ENCODE peak calls at places on chromosomes 5 and 9, in six cellular contexts. One of them, this sample, is unnamed.

GRCh38 chr5:98581416-98581999 is 192.0 kb upstream of the RGMB start:
- DNase-seq in H1: no peak
- DNase-seq in GM12892: no peak
- DNase-seq in GM12878: no peak
- DNase-seq in K562: no peak
- DNase-seq in HepG2: no peak
- DNase-seq in this sample: no peak

GRCh38 chr9:135130266-135130976 is 43.0 kb downstream of the OLFM1 start:
- DNase-seq in K562: peak; percentile 31
- DNase-seq in GM12892: no peak
- DNase-seq in HepG2: no peak
- DNase-seq in GM12878: peak; percentile 13
- DNase-seq in H1: no peak
- DNase-seq in this sample: no peak

GRCh38 chr5:172164773-172165212 is 23.2 kb downstream of the STK10 start:
- DNase-seq in GM12878: no peak
- DNase-seq in GM12892: no peak
- DNase-seq in H1: no peak
- DNase-seq in HepG2: peak; percentile 58
- DNase-seq in K562: no peak
- DNase-seq in this sample: no peak

GRCh38 chr5:178472138-178472537 is 118.1 kb downstream of the COL23A1 start:
- DNase-seq in H1: no peak
- DNase-seq in GM12892: no peak
- DNase-seq in GM12878: no peak
- DNase-seq in K562: no peak
- DNase-seq in HepG2: no peak
- DNase-seq in this sample: no peak

GRCh38 chr5:56164371-56164770 is 68.8 kb downstream of the ANKRD55 start:
- DNase-seq in GM12892: no peak
- DNase-seq in HepG2: no peak
- DNase-seq in H1: no peak
- DNase-seq in GM12878: no peak
- DNase-seq in K562: no peak
- DNase-seq in this sample: no peak

GRCh38 chr5:151223447-151224264 is at the start of gene CCDC69:
- DNase-seq in K562: peak; percentile 70
- DNase-seq in GM12878: no peak
- DNase-seq in HepG2: peak; percentile 52
- DNase-seq in GM12892: peak; percentile 82
- DNase-seq in H1: peak; percentile 85
- DNase-seq in this sample: peak; percentile 75

GRCh38 chr9:132670816-132671371 is 630 bp downstream of the GTF3C4 start:
- DNase-seq in K562: peak; percentile 36
- DNase-seq in GM12878: no peak
- DNase-seq in GM12892: peak; percentile 27
- DNase-seq in HepG2: no peak
- DNase-seq in H1: peak; percentile 60
- DNase-seq in this sample: peak; percentile 34

GRCh38 chr9:135086597-135087488 is 625 bp upstream of the OLFM1 start:
- DNase-seq in GM12878: no peak
- DNase-seq in HepG2: no peak
- DNase-seq in K562: no peak
- DNase-seq in H1: no peak
- DNase-seq in GM12892: no peak
- DNase-seq in this sample: no peak

GRCh38 chr9:78866228-78867132 is 569.6 kb downstream of the PSAT1 start:
- DNase-seq in H1: no peak
- DNase-seq in GM12878: no peak
- DNase-seq in K562: no peak
- DNase-seq in GM12892: no peak
- DNase-seq in HepG2: peak; percentile 2
- DNase-seq in this sample: no peak

GRCh38 chr5:117893211-117893610 is 1095.1 kb downstream of the DTWD2 start:
- DNase-seq in GM12878: no peak
- DNase-seq in H1: no peak
- DNase-seq in K562: no peak
- DNase-seq in GM12892: no peak
- DNase-seq in HepG2: no peak
- DNase-seq in this sample: no peak

GRCh38 chr9:114908104-114908621 is 22.2 kb downstream of the TNFSF8 start:
- DNase-seq in GM12878: no peak
- DNase-seq in H1: no peak
- DNase-seq in K562: no peak
- DNase-seq in HepG2: peak; percentile 83
- DNase-seq in GM12892: no peak
- DNase-seq in this sample: no peak

GRCh38 chr9:105132576-105132975 is 111.9 kb upstream of the SLC44A1 start:
- DNase-seq in GM12878: no peak
- DNase-seq in GM12892: no peak
- DNase-seq in K562: no peak
- DNase-seq in HepG2: peak; percentile 43
- DNase-seq in H1: no peak
- DNase-seq in this sample: no peak

GRCh38 chr5:115351356-115352195 is 55.1 kb upstream of the CCDC112 start:
- DNase-seq in GM12878: no peak
- DNase-seq in H1: no peak
- DNase-seq in GM12892: no peak
- DNase-seq in K562: no peak
- DNase-seq in HepG2: no peak
- DNase-seq in this sample: no peak

GRCh38 chr5:107979272-107979671 is 308.5 kb upstream of the EFNA5 start:
- DNase-seq in HepG2: no peak
- DNase-seq in GM12892: no peak
- DNase-seq in K562: no peak
- DNase-seq in H1: no peak
- DNase-seq in GM12878: no peak
- DNase-seq in this sample: no peak

GRCh38 chr9:34363619-34364351 is 12.9 kb downstream of the MYORG start:
- DNase-seq in H1: peak; percentile 52
- DNase-seq in K562: no peak
- DNase-seq in GM12878: no peak
- DNase-seq in GM12892: no peak
- DNase-seq in HepG2: no peak
- DNase-seq in this sample: no peak

GRCh38 chr5:130337179-130337888 is 433.1 kb downstream of the CHSY3 start:
- DNase-seq in GM12892: no peak
- DNase-seq in HepG2: no peak
- DNase-seq in K562: no peak
- DNase-seq in H1: no peak
- DNase-seq in GM12878: no peak
- DNase-seq in this sample: no peak

GRCh38 chr5:43313854-43314457 is 744 bp upstream of the HMGCS1 start:
- DNase-seq in HepG2: no peak
- DNase-seq in GM12892: no peak
- DNase-seq in K562: no peak
- DNase-seq in H1: no peak
- DNase-seq in GM12878: no peak
- DNase-seq in this sample: no peak

GRCh38 chr5:59081693-59082092 is 498.8 kb downstream of the RAB3C start:
- DNase-seq in HepG2: no peak
- DNase-seq in K562: no peak
- DNase-seq in H1: no peak
- DNase-seq in GM12878: no peak
- DNase-seq in GM12892: no peak
- DNase-seq in this sample: no peak

GRCh38 chr5:43619911-43620310 is 16.9 kb downstream of the NNT start:
- DNase-seq in GM12878: no peak
- DNase-seq in HepG2: no peak
- DNase-seq in H1: no peak
- DNase-seq in K562: no peak
- DNase-seq in GM12892: no peak
- DNase-seq in this sample: no peak

GRCh38 chr5:139836469-139837208 is 41.0 kb downstream of the PSD2 start:
- DNase-seq in K562: no peak
- DNase-seq in GM12878: no peak
- DNase-seq in H1: no peak
- DNase-seq in GM12892: no peak
- DNase-seq in HepG2: no peak
- DNase-seq in this sample: no peak

GRCh38 chr5:88736494-88736893 is 146.5 kb downstream of the MEF2C start:
- DNase-seq in K562: no peak
- DNase-seq in H1: no peak
- DNase-seq in GM12878: peak; percentile 71
- DNase-seq in HepG2: no peak
- DNase-seq in GM12892: no peak
- DNase-seq in this sample: no peak

GRCh38 chr5:61631438-61631941 is 299.4 kb downstream of the ZSWIM6 start:
- DNase-seq in H1: no peak
- DNase-seq in K562: no peak
- DNase-seq in GM12892: no peak
- DNase-seq in GM12878: no peak
- DNase-seq in HepG2: no peak
- DNase-seq in this sample: no peak

GRCh38 chr5:59712836-59713487 is 180.6 kb downstream of the PDE4D start:
- DNase-seq in HepG2: no peak
- DNase-seq in GM12892: no peak
- DNase-seq in H1: no peak
- DNase-seq in K562: no peak
- DNase-seq in GM12878: no peak
- DNase-seq in this sample: no peak

GRCh38 chr5:62596691-62597090 is 18.1 kb downstream of the LRRC70 start:
- DNase-seq in GM12878: no peak
- DNase-seq in GM12892: no peak
- DNase-seq in H1: no peak
- DNase-seq in K562: no peak
- DNase-seq in HepG2: no peak
- DNase-seq in this sample: no peak

GRCh38 chr9:37464426-37465248 is 613 bp downstream of the ZBTB5 start:
- DNase-seq in GM12892: peak; percentile 35
- DNase-seq in GM12878: peak; percentile 30
- DNase-seq in K562: no peak
- DNase-seq in H1: peak; percentile 93
- DNase-seq in HepG2: no peak
- DNase-seq in this sample: no peak

GRCh38 chr9:37468620-37469019 is 3.4 kb upstream of the ZBTB5 start:
- DNase-seq in H1: no peak
- DNase-seq in K562: no peak
- DNase-seq in GM12878: no peak
- DNase-seq in GM12892: no peak
- DNase-seq in HepG2: no peak
- DNase-seq in this sample: no peak

GRCh38 chr9:37464006-37464405 is 1.2 kb downstream of the ZBTB5 start:
- DNase-seq in HepG2: no peak
- DNase-seq in K562: no peak
- DNase-seq in GM12892: no peak
- DNase-seq in GM12878: no peak
- DNase-seq in H1: no peak
- DNase-seq in this sample: no peak

GRCh38 chr9:37465249-37466036 is at the start of gene ZBTB5:
- DNase-seq in GM12878: peak; percentile 100
- DNase-seq in GM12892: peak; percentile 92
- DNase-seq in K562: peak; percentile 99
- DNase-seq in HepG2: peak; percentile 100
- DNase-seq in H1: peak; percentile 96
- DNase-seq in this sample: peak; percentile 90

DNA sequence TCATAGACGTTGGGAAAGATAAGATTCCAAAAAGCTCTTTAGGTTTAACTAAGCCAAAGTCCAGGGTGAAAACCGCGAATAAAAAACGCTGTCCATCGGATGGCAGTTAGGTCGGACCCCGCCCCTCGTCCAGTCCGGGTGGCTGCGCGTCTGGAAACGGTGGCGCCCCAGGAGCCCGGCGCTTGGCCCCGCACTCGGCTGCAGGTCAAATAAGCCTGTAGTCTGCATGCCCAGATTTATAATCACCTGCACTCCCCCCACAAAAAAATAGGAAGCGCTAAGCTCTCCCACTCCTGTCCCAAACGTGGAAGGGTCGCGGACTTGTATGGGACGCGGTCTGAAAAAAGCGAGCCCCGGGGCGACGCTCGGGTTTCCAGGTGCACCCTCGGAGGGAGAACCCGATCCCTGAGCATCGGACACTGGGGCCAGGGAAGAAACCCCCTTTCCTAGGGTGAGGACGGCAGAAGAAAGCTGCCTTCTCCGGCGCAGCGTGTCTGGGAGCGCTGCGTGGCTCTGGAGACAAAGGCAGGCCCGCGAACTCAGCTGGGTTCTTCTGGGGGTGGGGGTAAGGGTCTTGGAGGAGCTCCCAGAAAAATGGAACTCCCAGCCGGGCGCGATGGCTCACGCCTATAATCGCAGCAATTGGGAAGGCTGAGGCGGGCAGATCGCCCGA is 923 bp upstream of the ZBTB5 start:
- DNase-seq in K562: peak; percentile 71
- DNase-seq in GM12892: peak; percentile 29
- DNase-seq in H1: peak; percentile 82
- DNase-seq in HepG2: peak; percentile 25
- DNase-seq in GM12878: no peak
- DNase-seq in this sample: peak; percentile 27
- TF ChIP-seq POLR2A in K562: peak; percentile 83
- TF ChIP-seq POLR2A in GM12892: no peak
- TF ChIP-seq POLR2A in H1: peak; percentile 60
- TF ChIP-seq POLR2A in HepG2: peak; percentile 32
- TF ChIP-seq POLR2A in GM12878: peak; percentile 72
- TF ChIP-seq POLR2A in this sample: no peak

GRCh38 chr9:4741365-4742031 is 496 bp upstream of the AK3 start:
- DNase-seq in GM12878: no peak
- DNase-seq in HepG2: peak; percentile 37
- DNase-seq in H1: peak; percentile 79
- DNase-seq in GM12892: peak; percentile 14
- DNase-seq in K562: peak; percentile 53
- DNase-seq in this sample: no peak
- TF ChIP-seq POLR2AphosphoS5 in GM12878: no peak
- TF ChIP-seq POLR2AphosphoS5 in HepG2: peak; percentile 9
- TF ChIP-seq POLR2AphosphoS5 in H1: no peak
- TF ChIP-seq POLR2AphosphoS5 in GM12892: peak; percentile 7
- TF ChIP-seq POLR2AphosphoS5 in K562: no peak
- TF ChIP-seq POLR2AphosphoS5 in this sample: no peak

GRCh38 chr5:7855611-7856010 is 4.7 kb upstream of the CFAP90 start:
- DNase-seq in HepG2: no peak
- DNase-seq in GM12878: no peak
- DNase-seq in H1: no peak
- DNase-seq in K562: no peak
- DNase-seq in GM12892: no peak
- DNase-seq in this sample: no peak

GRCh38 chr5:7852988-7853387 is 2.1 kb upstream of the CFAP90 start:
- DNase-seq in K562: no peak
- DNase-seq in HepG2: no peak
- DNase-seq in GM12892: no peak
- DNase-seq in H1: no peak
- DNase-seq in GM12878: no peak
- DNase-seq in this sample: no peak

GRCh38 chr5:7857361-7857760 is 6.4 kb upstream of the CFAP90 start:
- DNase-seq in GM12878: no peak
- DNase-seq in K562: no peak
- DNase-seq in GM12892: no peak
- DNase-seq in H1: no peak
- DNase-seq in HepG2: no peak
- DNase-seq in this sample: no peak

GRCh38 chr5:7857918-7858632 is 7.1 kb upstream of the CFAP90 start:
- DNase-seq in H1: no peak
- DNase-seq in GM12878: no peak
- DNase-seq in GM12892: no peak
- DNase-seq in K562: no peak
- DNase-seq in HepG2: no peak
- DNase-seq in this sample: no peak

GRCh38 chr5:7856855-7857254 is 5.9 kb upstream of the CFAP90 start:
- DNase-seq in H1: peak; percentile 56
- DNase-seq in HepG2: peak; percentile 38
- DNase-seq in GM12878: no peak
- DNase-seq in GM12892: no peak
- DNase-seq in K562: peak; percentile 44
- DNase-seq in this sample: no peak
- TF ChIP-seq TAF1 in H1: no peak
- TF ChIP-seq TAF1 in HepG2: no peak
- TF ChIP-seq TAF1 in GM12878: no peak
- TF ChIP-seq TAF1 in GM12892: no peak
- TF ChIP-seq TAF1 in K562: no peak
- TF ChIP-seq TAF1 in this sample: no peak

GRCh38 chr5:35990941-35991592 is at the start of gene UGT3A1:
- DNase-seq in K562: no peak
- DNase-seq in H1: peak; percentile 73
- DNase-seq in HepG2: no peak
- DNase-seq in GM12892: no peak
- DNase-seq in GM12878: no peak
- DNase-seq in this sample: no peak
- TF ChIP-seq POLR2A in K562: no peak
- TF ChIP-seq POLR2A in H1: peak; percentile 42
- TF ChIP-seq POLR2A in HepG2: no peak
- TF ChIP-seq POLR2A in GM12892: no peak
- TF ChIP-seq POLR2A in GM12878: no peak
- TF ChIP-seq POLR2A in this sample: no peak

This sample was measured in GM12891.